ENCODE peak calls at places on chromosomes 3 and 15, in five cellular contexts. One of them, this sample, is unnamed.
A peak's percentile ranks its signal among the peaks of the same experiment; 100 is the strongest.

GRCh38 chr3:66795365-66795764 is 202.7 kb upstream of the KBTBD8 start:
- DNase-seq in stomach: no peak
- DNase-seq in GM23338: no peak
- DNase-seq in dorsolateral prefrontal cortex: no peak
- DNase-seq in heart left ventricle: no peak
- DNase-seq in this sample: no peak

GRCh38 chr3:54817628-54818027 is 110.2 kb downstream of the LRTM1 start:
- DNase-seq in stomach: no peak
- DNase-seq in GM23338: no peak
- DNase-seq in dorsolateral prefrontal cortex: no peak
- DNase-seq in heart left ventricle: no peak
- DNase-seq in this sample: no peak

GRCh38 chr3:124558898-124559649 is 171.2 kb upstream of the UMPS start:
- DNase-seq in stomach: peak; percentile 84
- DNase-seq in GM23338: no peak
- DNase-seq in dorsolateral prefrontal cortex: peak; percentile 89
- DNase-seq in heart left ventricle: peak; percentile 73
- DNase-seq in this sample: peak; percentile 66

GRCh38 chr3:75136100-75136897 is 521.8 kb upstream of the CNTN3 start:
- DNase-seq in stomach: no peak
- DNase-seq in GM23338: no peak
- DNase-seq in dorsolateral prefrontal cortex: no peak
- DNase-seq in heart left ventricle: no peak
- DNase-seq in this sample: no peak

GRCh38 chr3:100708644-100708988 is 678 bp upstream of the TFG start:
- DNase-seq in stomach: no peak
- DNase-seq in GM23338: no peak
- DNase-seq in dorsolateral prefrontal cortex: no peak
- DNase-seq in heart left ventricle: no peak
- DNase-seq in this sample: no peak

GRCh38 chr15:27989838-27990237 is 109.3 kb downstream of the OCA2 start:
- DNase-seq in stomach: no peak
- DNase-seq in GM23338: no peak
- DNase-seq in dorsolateral prefrontal cortex: no peak
- DNase-seq in heart left ventricle: no peak
- DNase-seq in this sample: no peak

GRCh38 chr3:115280531-115280930 is 133.4 kb upstream of the ZBTB20 start:
- DNase-seq in stomach: no peak
- DNase-seq in GM23338: no peak
- DNase-seq in dorsolateral prefrontal cortex: no peak
- DNase-seq in heart left ventricle: no peak
- DNase-seq in this sample: no peak

GRCh38 chr15:76340198-76340801 is 3.7 kb downstream of the ISL2 start:
- DNase-seq in stomach: no peak
- DNase-seq in GM23338: peak; percentile 42
- DNase-seq in dorsolateral prefrontal cortex: no peak
- DNase-seq in heart left ventricle: no peak
- DNase-seq in this sample: peak; percentile 23

GRCh38 chr3:39531681-39532080 is 64.2 kb downstream of the MOBP start:
- DNase-seq in stomach: no peak
- DNase-seq in GM23338: no peak
- DNase-seq in dorsolateral prefrontal cortex: no peak
- DNase-seq in heart left ventricle: no peak
- DNase-seq in this sample: peak; percentile 20

GRCh38 chr15:29043731-29044485 is 158.1 kb downstream of the APBA2 start:
- DNase-seq in stomach: no peak
- DNase-seq in GM23338: no peak
- DNase-seq in dorsolateral prefrontal cortex: no peak
- DNase-seq in heart left ventricle: no peak
- DNase-seq in this sample: no peak

GRCh38 chr3:67719333-67719732 is 64.9 kb upstream of the SUCLG2 start:
- DNase-seq in stomach: no peak
- DNase-seq in GM23338: no peak
- DNase-seq in dorsolateral prefrontal cortex: no peak
- DNase-seq in heart left ventricle: no peak
- DNase-seq in this sample: no peak

GRCh38 chr15:63560741-63561448 is 36.3 kb upstream of the FBXL22 start:
- DNase-seq in stomach: no peak
- DNase-seq in GM23338: peak; percentile 48
- DNase-seq in dorsolateral prefrontal cortex: no peak
- DNase-seq in heart left ventricle: no peak
- DNase-seq in this sample: no peak

GRCh38 chr3:13282528-13282985 is 137.6 kb downstream of the NUP210 start:
- DNase-seq in stomach: no peak
- DNase-seq in GM23338: peak; percentile 64
- DNase-seq in dorsolateral prefrontal cortex: no peak
- DNase-seq in heart left ventricle: no peak
- DNase-seq in this sample: no peak

GRCh38 chr15:95604634-95605036 is 725.9 kb upstream of the NR2F2 start:
- DNase-seq in stomach: no peak
- DNase-seq in GM23338: no peak
- DNase-seq in dorsolateral prefrontal cortex: no peak
- DNase-seq in heart left ventricle: peak; percentile 27
- DNase-seq in this sample: peak; percentile 61

GRCh38 chr3:118544458-118544857 is 490.2 kb downstream of the IGSF11 start:
- DNase-seq in stomach: no peak
- DNase-seq in GM23338: peak; percentile 9
- DNase-seq in dorsolateral prefrontal cortex: no peak
- DNase-seq in heart left ventricle: no peak
- DNase-seq in this sample: no peak

GRCh38 chr3:139225551-139225950 is 118.3 kb upstream of the MRPS22 start:
- DNase-seq in stomach: no peak
- DNase-seq in GM23338: no peak
- DNase-seq in dorsolateral prefrontal cortex: no peak
- DNase-seq in heart left ventricle: no peak
- DNase-seq in this sample: no peak

GRCh38 chr3:31343075-31343474 is 189.7 kb upstream of the STT3B start:
- DNase-seq in stomach: no peak
- DNase-seq in GM23338: no peak
- DNase-seq in dorsolateral prefrontal cortex: no peak
- DNase-seq in heart left ventricle: no peak
- DNase-seq in this sample: no peak

GRCh38 chr3:165185707-165186327 is 10.4 kb downstream of the SLITRK3 start:
- DNase-seq in stomach: peak; percentile 49
- DNase-seq in GM23338: peak; percentile 82
- DNase-seq in dorsolateral prefrontal cortex: no peak
- DNase-seq in heart left ventricle: peak; percentile 32
- DNase-seq in this sample: peak; percentile 29

GRCh38 chr3:157493627-157494550 is 9.3 kb downstream of the VEPH1 start:
- DNase-seq in stomach: no peak
- DNase-seq in GM23338: peak; percentile 69
- DNase-seq in dorsolateral prefrontal cortex: no peak
- DNase-seq in heart left ventricle: no peak
- DNase-seq in this sample: no peak

GRCh38 chr3:137709011-137709601 is 55.0 kb upstream of the SOX14 start:
- DNase-seq in stomach: no peak
- DNase-seq in GM23338: peak; percentile 71
- DNase-seq in dorsolateral prefrontal cortex: no peak
- DNase-seq in heart left ventricle: no peak
- DNase-seq in this sample: no peak
- TF ChIP-seq CTCF in stomach: no peak
- TF ChIP-seq CTCF in GM23338: peak; percentile 90
- TF ChIP-seq CTCF in dorsolateral prefrontal cortex: peak; percentile 20
- TF ChIP-seq CTCF in heart left ventricle: peak; percentile 24
- TF ChIP-seq CTCF in this sample: no peak

DNA sequence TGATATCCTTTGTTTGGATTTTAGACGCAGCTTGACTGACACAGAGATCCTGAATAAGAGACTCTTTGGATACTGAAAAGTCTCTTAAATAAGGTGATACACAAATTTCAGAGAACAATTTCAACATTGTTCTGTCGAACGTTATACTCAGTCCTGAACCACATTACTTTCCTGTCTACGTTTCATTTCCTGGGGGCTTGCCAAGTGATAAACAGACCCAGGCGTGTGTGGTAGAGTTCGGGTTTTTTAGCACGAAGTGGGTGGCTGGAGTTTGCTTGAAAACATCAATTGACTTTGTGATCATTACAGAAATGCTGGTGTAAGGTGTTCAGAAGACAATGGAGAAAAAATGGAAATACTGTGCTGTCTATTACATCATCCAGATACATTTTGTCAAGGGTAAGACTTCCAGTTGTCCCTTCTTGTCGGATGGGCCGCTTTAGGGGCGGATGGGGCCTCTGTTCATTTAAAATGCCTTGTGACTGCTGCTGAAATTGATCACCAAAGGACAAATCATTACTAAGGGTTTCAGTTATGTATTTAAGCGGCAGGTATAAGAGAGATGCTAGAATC is at the start of gene CD96:
- DNase-seq in stomach: peak; percentile 27
- DNase-seq in GM23338: no peak
- DNase-seq in dorsolateral prefrontal cortex: no peak
- DNase-seq in heart left ventricle: no peak
- DNase-seq in this sample: no peak
- H3K4me3 ChIP-seq in stomach: no peak within 1 kb of the TSS
- H3K4me3 ChIP-seq in GM23338: no peak within 1 kb of the TSS
- H3K4me3 ChIP-seq in dorsolateral prefrontal cortex: no peak within 1 kb of the TSS
- H3K4me3 ChIP-seq in heart left ventricle: no peak within 1 kb of the TSS
- H3K4me3 ChIP-seq in this sample: no peak within 1 kb of the TSS

GRCh38 chr15:44705981-44706380 is 5.1 kb downstream of the PATL2 start:
- DNase-seq in stomach: no peak
- DNase-seq in GM23338: no peak
- DNase-seq in dorsolateral prefrontal cortex: no peak
- DNase-seq in heart left ventricle: no peak
- DNase-seq in this sample: no peak
- H3K27ac ChIP-seq in stomach: peak overlapping the region; percentile 43
- H3K27ac ChIP-seq in GM23338: no peak overlapping the region
- H3K27ac ChIP-seq in dorsolateral prefrontal cortex: no peak overlapping the region
- H3K27ac ChIP-seq in heart left ventricle: no peak overlapping the region
- H3K27ac ChIP-seq in this sample: no peak overlapping the region

DNA sequence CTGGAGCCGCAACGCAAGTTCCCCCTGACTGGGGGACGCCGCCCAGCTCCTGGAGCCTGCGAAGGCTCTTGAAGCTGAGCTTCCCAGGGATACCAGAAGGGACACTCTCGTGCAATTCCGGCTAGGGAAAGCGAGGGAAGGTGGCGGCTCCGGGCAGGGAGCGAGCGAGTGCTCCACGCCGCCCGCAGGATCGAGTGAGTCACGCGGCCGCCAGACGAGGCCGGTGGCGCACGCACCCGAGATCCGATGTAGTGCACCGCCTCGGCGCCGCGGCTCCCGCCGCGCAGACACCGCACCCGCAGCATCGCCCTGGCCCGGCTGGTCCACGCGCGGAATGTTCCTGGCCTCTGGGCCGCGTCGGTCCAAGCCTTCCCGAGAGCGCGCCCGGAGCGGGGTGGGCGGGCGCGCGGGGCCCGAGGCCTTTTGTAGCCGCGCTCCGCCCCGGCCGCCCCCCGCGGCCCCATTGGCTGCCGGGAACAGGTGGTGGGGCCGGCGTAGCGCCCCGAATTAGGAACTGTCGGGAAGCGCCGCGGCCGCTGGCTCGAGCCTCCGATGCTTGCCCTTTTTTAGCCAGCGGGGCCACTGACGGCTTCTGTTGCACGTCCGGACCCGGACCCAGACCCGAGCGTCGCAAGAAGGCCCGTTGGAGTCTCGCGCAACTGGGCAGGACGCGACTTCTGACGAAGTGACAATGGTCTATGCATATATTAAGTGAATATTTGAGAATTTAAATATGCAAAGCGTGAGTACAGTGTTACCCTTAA is at the start of gene GATM:
- DNase-seq in stomach: peak; percentile 80
- DNase-seq in GM23338: peak; percentile 88
- DNase-seq in dorsolateral prefrontal cortex: peak; percentile 85
- DNase-seq in heart left ventricle: peak; percentile 87
- DNase-seq in this sample: peak; percentile 79
- TF ChIP-seq CTCF in stomach: peak; percentile 13
- TF ChIP-seq CTCF in GM23338: peak; percentile 18
- TF ChIP-seq CTCF in dorsolateral prefrontal cortex: no peak
- TF ChIP-seq CTCF in heart left ventricle: peak; percentile 54
- TF ChIP-seq CTCF in this sample: peak; percentile 21